ENCODE peak calls at places on chromosomes 1 and 21, in six cellular contexts. Y, G, S, F, C and E are unnamed samples.

GRCh38 chr1:110765640-110766335 is 91.0 kb upstream of the KCNA3 start:
- DNase-seq in Y (no peak), G (peak), S (peak), F (no peak), C (peak), E (no peak)

GRCh38 chr1:183356534-183357182 is 61.5 kb downstream of the NMNAT2 start:
- DNase-seq in Y (no peak), G (no peak), S (no peak), F (no peak), C (no peak), E (no peak)

GRCh38 chr1:12037486-12038355 is 18.4 kb downstream of the MIIP start:
- DNase-seq in Y (no peak), G (no peak), S (no peak), F (no peak), C (no peak), E (no peak)

GRCh38 chr1:70994753-70995152 is 52.9 kb downstream of the PTGER3 start:
- DNase-seq in Y (no peak), G (no peak), S (no peak), F (no peak), C (no peak), E (no peak)

GRCh38 chr1:63931468-63931867 is 157.7 kb downstream of the ROR1 start:
- DNase-seq in Y (no peak), G (no peak), S (no peak), F (no peak), C (peak), E (no peak)

GRCh38 chr1:66589326-66589725 is 55.4 kb downstream of the SGIP1 start:
- DNase-seq in Y (no peak), G (no peak), S (no peak), F (no peak), C (no peak), E (no peak)

GRCh38 chr1:43452789-43453441 is 816 bp downstream of the HYI start:
- DNase-seq in Y (no peak), G (peak), S (no peak), F (peak), C (peak), E (no peak)

GRCh38 chr1:86871001-86871400 is 42.9 kb downstream of the SELENOF start:
- DNase-seq in Y (no peak), G (no peak), S (no peak), F (no peak), C (no peak), E (no peak)

GRCh38 chr1:84862810-84863251 is 30.2 kb downstream of the LPAR3 start:
- DNase-seq in Y (peak), G (no peak), S (no peak), F (no peak), C (no peak), E (no peak)

GRCh38 chr21:39340687-39341086 is 8.2 kb downstream of the HMGN1 start:
- DNase-seq in Y (no peak), G (no peak), S (no peak), F (no peak), C (no peak), E (no peak)

GRCh38 chr1:85048296-85049064 is at the start of gene MCOLN3:
- DNase-seq in Y (peak), G (peak), S (no peak), F (peak), C (no peak), E (no peak)

GRCh38 chr1:32904797-32905196 is 3.6 kb upstream of the TMEM54 start:
- DNase-seq in Y (no peak), G (no peak), S (no peak), F (no peak), C (no peak), E (no peak)

GRCh38 chr1:31788138-31788824 is 24.1 kb upstream of the ADGRB2 start:
- DNase-seq in Y (peak), G (peak), S (peak), F (peak), C (peak), E (peak)

GRCh38 chr1:84768634-84769033 is 78.4 kb upstream of the SSX2IP start:
- DNase-seq in Y (no peak), G (no peak), S (no peak), F (no peak), C (no peak), E (no peak)

GRCh38 chr21:36706951-36707762 is 8.2 kb downstream of the SIM2 start:
- DNase-seq in Y (no peak), G (no peak), S (no peak), F (no peak), C (no peak), E (no peak)

GRCh38 chr1:179808503-179808902 is 65.4 kb downstream of the FAM163A start:
- DNase-seq in Y (no peak), G (no peak), S (no peak), F (no peak), C (no peak), E (no peak)

GRCh38 chr1:221994939-221995338 is 253.1 kb upstream of the DUSP10 start:
- DNase-seq in Y (no peak), G (no peak), S (no peak), F (no peak), C (peak), E (no peak)

GRCh38 chr1:200866521-200866920 is 6.3 kb upstream of the GPR25 start:
- DNase-seq in Y (peak), G (no peak), S (no peak), F (peak), C (peak), E (no peak)

GRCh38 chr1:46616277-46617107 is at the start of gene MOB3C:
- DNase-seq in Y (peak), G (no peak), S (no peak), F (peak), C (peak), E (peak)

GRCh38 chr21:42941696-42942085 is 16.3 kb upstream of the ERVH48-1 start:
- DNase-seq in Y (no peak), G (no peak), S (no peak), F (no peak), C (no peak), E (no peak)

GRCh38 chr1:204818998-204819397 is 51.7 kb upstream of the NFASC start:
- DNase-seq in Y (no peak), G (no peak), S (no peak), F (no peak), C (no peak), E (no peak)

GRCh38 chr1:29931477-29932175 is 695.3 kb downstream of the PTPRU start:
- DNase-seq in Y (no peak), G (no peak), S (no peak), F (no peak), C (no peak), E (no peak)

GRCh38 chr1:156464335-156464734 is 36.2 kb downstream of the MEF2D start:
- DNase-seq in Y (no peak), G (no peak), S (no peak), F (no peak), C (no peak), E (no peak)

GRCh38 chr1:56135069-56135863 is 444.1 kb downstream of the PLPP3 start:
- DNase-seq in Y (no peak), G (no peak), S (no peak), F (no peak), C (no peak), E (no peak)

GRCh38 chr1:66262233-66262632 is 271.7 kb upstream of the SGIP1 start:
- DNase-seq in Y (no peak), G (no peak), S (no peak), F (no peak), C (peak), E (no peak)

GRCh38 chr1:234154320-234155251 is 218.7 kb upstream of the COA6 start:
- DNase-seq in Y (no peak), G (peak), S (peak), F (no peak), C (peak), E (no peak)

GRCh38 chr1:175201061-175201508 is 8.5 kb upstream of the KIAA0040 start:
- DNase-seq in Y (no peak), G (peak), S (no peak), F (no peak), C (no peak), E (no peak)

GRCh38 chr1:161743231-161743630 is 6.4 kb upstream of the DUSP12 start:
- DNase-seq in Y (no peak), G (no peak), S (no peak), F (no peak), C (no peak), E (no peak)

GRCh38 chr1:94769551-94769950 is 50.6 kb upstream of the SLC44A3 start:
- DNase-seq in Y (no peak), G (no peak), S (no peak), F (no peak), C (no peak), E (no peak)

GRCh38 chr1:32972814-32973428 is 8.3 kb upstream of the RNF19B start:
- DNase-seq in Y (no peak), G (peak), S (peak), F (no peak), C (no peak), E (no peak)

GRCh38 chr1:45685308-45686080 is 839 bp downstream of the GPBP1L1 start:
- DNase-seq in Y (no peak), G (no peak), S (peak), F (no peak), C (no peak), E (no peak)

GRCh38 chr1:7862211-7863060 is 9.6 kb upstream of the UTS2 start:
- DNase-seq in Y (no peak), G (no peak), S (no peak), F (no peak), C (no peak), E (no peak)

GRCh38 chr1:94866178-94866822 is 46.1 kb downstream of the SLC44A3 start:
- DNase-seq in Y (no peak), G (no peak), S (no peak), F (no peak), C (no peak), E (no peak)

GRCh38 chr1:169041371-169041770 is 65.1 kb upstream of the ATP1B1 start:
- DNase-seq in Y (no peak), G (no peak), S (no peak), F (no peak), C (no peak), E (no peak)

GRCh38 chr1:50971748-50972305 is 1.8 kb downstream of the CDKN2C start:
- DNase-seq in Y (no peak), G (no peak), S (no peak), F (no peak), C (no peak), E (no peak)

GRCh38 chr1:109186704-109187071 is 27.0 kb upstream of the SARS1 start:
- DNase-seq in Y (no peak), G (no peak), S (peak), F (no peak), C (no peak), E (no peak)

GRCh38 chr1:243745361-243745760 is 104.7 kb downstream of the AKT3 start:
- DNase-seq in Y (no peak), G (no peak), S (no peak), F (no peak), C (peak), E (no peak)

GRCh38 chr1:76571248-76571647 is 296.0 kb upstream of the ST6GALNAC5 start:
- DNase-seq in Y (no peak), G (no peak), S (no peak), F (no peak), C (no peak), E (no peak)

GRCh38 chr1:149979245-149979971 is 31.1 kb downstream of the OTUD7B start:
- DNase-seq in Y (no peak), G (no peak), S (no peak), F (no peak), C (no peak), E (no peak)